ENCODE peak calls at places on chromosomes 1 and 21, in ten cellular contexts. W is heart left ventricle; M is iPS-NIHi11; X is activated T-helper 1 cell treated with anti-CD3 and anti-CD28 coated beads, Interleukin-2, amount 50 U/mL, for 16 hours; B is fibroblast of lung; Q is left lobe of liver; J is NB4; C is Daoy; A is NCI-H1105; H is effector memory CD8-positive, alpha-beta T cell. S is an unnamed sample.

GRCh38 chr1:7538033-7538432 is 233.1 kb upstream of the VAMP3 start:
- DNase-seq in A (no peak), M (no peak), C (peak), J (peak), B (peak), H (no peak), Q (no peak), W (peak), X (no peak), S (peak)

GRCh38 chr1:95311762-95312161 is 77.8 kb downstream of the RWDD3 start:
- DNase-seq in H (no peak), C (no peak), X (no peak), J (no peak), M (no peak), Q (no peak), B (no peak), A (no peak), W (no peak), S (no peak)

GRCh38 chr1:214331827-214332423 is 51.0 kb downstream of the SMYD2 start:
- DNase-seq in C (peak), A (no peak), X (no peak), W (peak), H (peak), Q (no peak), M (peak), B (peak), J (peak), S (no peak)

GRCh38 chr1:33149453-33150190 is 32.2 kb downstream of the TRIM62 start:
- DNase-seq in B (no peak), C (no peak), H (no peak), Q (no peak), X (no peak), M (no peak), J (no peak), A (no peak), W (no peak), S (no peak)

GRCh38 chr21:35138665-35139381 is 89.7 kb upstream of the RUNX1 start:
- DNase-seq in H (no peak), M (no peak), B (peak), C (peak), Q (no peak), J (peak), X (no peak), W (no peak), A (no peak), S (no peak)

GRCh38 chr1:74771913-74772515 is 39.1 kb downstream of the TYW3 start:
- DNase-seq in M (peak), X (no peak), A (peak), C (peak), H (peak), W (no peak), B (peak), Q (no peak), J (peak), S (no peak)

GRCh38 chr1:157163273-157164127 is 25.3 kb upstream of the ETV3 start:
- DNase-seq in Q (peak), C (peak), W (peak), A (peak), X (peak), J (peak), H (peak), B (peak), M (peak), S (peak)

GRCh38 chr1:203028784-203029553 is 2.7 kb downstream of the PPFIA4 start:
- DNase-seq in B (no peak), A (no peak), J (no peak), Q (peak), H (no peak), M (no peak), C (no peak), W (peak), X (no peak), S (no peak)

GRCh38 chr1:116667577-116668105 is at the start of gene IGSF3:
- DNase-seq in C (peak), Q (peak), J (peak), W (peak), A (peak), B (peak), H (peak), M (peak), X (peak), S (peak)

GRCh38 chr1:162753998-162754585 is 36.4 kb upstream of the HSD17B7 start:
- DNase-seq in J (peak), A (no peak), C (no peak), B (no peak), W (no peak), M (no peak), Q (no peak), H (no peak), X (no peak), S (no peak)

GRCh38 chr1:63836830-63837229 is 63.0 kb downstream of the ROR1 start:
- DNase-seq in M (no peak), W (no peak), Q (no peak), C (no peak), J (no peak), H (no peak), X (no peak), A (no peak), B (no peak), S (no peak)

GRCh38 chr1:74502432-74502831 is 10.0 kb downstream of the LRRC53 start:
- DNase-seq in H (no peak), X (no peak), M (peak), W (no peak), C (no peak), J (peak), A (no peak), Q (no peak), B (peak), S (no peak)

GRCh38 chr1:204242920-204243319 is 29.1 kb upstream of the GOLT1A start:
- DNase-seq in C (no peak), Q (no peak), B (no peak), J (no peak), H (no peak), M (no peak), A (no peak), W (no peak), X (no peak), S (no peak)

GRCh38 chr1:43454270-43455011 is 710 bp upstream of the HYI start:
- DNase-seq in Q (peak), M (peak), H (peak), X (no peak), B (peak), A (peak), W (no peak), C (peak), J (peak), S (peak)

GRCh38 chr1:3899776-3900149 is 309 bp downstream of the C1orf174 start:
- DNase-seq in Q (no peak), W (no peak), X (no peak), B (no peak), J (no peak), A (no peak), C (no peak), M (peak), H (peak), S (peak)

GRCh38 chr1:13749543-13750307 is 49.7 kb downstream of the PRDM2 start:
- DNase-seq in W (peak), M (no peak), A (no peak), H (peak), C (peak), B (peak), J (peak), Q (peak), X (no peak), S (peak)

GRCh38 chr1:241615043-241615974 is 24.9 kb downstream of the CHML start:
- DNase-seq in M (no peak), Q (peak), X (no peak), W (no peak), J (no peak), C (peak), H (no peak), B (no peak), A (no peak), S (no peak)

GRCh38 chr1:10910490-10911273 is 101.8 kb upstream of the TARDBP start:
- DNase-seq in A (no peak), Q (no peak), W (peak), M (no peak), J (peak), B (no peak), C (no peak), X (no peak), H (no peak), S (no peak)

GRCh38 chr1:188706742-188707141 is 1770.9 kb downstream of the BRINP3 start:
- DNase-seq in X (no peak), Q (no peak), M (no peak), H (no peak), W (no peak), C (peak), J (no peak), B (no peak), A (no peak), S (no peak)

GRCh38 chr1:158180741-158181576 is at the start of gene CD1D:
- DNase-seq in J (peak), H (no peak), A (peak), B (peak), W (peak), M (peak), X (no peak), C (peak), Q (peak), S (peak)

GRCh38 chr21:31895069-31895851 is 22.4 kb downstream of the HUNK start:
- DNase-seq in J (peak), Q (no peak), B (no peak), A (no peak), W (no peak), X (no peak), C (no peak), M (no peak), H (no peak), S (no peak)

GRCh38 chr1:53112271-53112774 is 30.1 kb downstream of the SLC1A7 start:
- DNase-seq in A (no peak), H (no peak), W (no peak), J (no peak), B (peak), Q (no peak), C (no peak), M (no peak), X (no peak), S (no peak)

GRCh38 chr1:69524010-69524409 is 43.7 kb upstream of the LRRC7 start:
- DNase-seq in J (no peak), B (peak), H (no peak), C (no peak), X (no peak), Q (no peak), A (no peak), M (no peak), W (no peak), S (no peak)

GRCh38 chr1:201191723-201192477 is 1.3 kb downstream of the IGFN1 start:
- DNase-seq in C (peak), J (peak), X (no peak), A (no peak), M (no peak), W (no peak), Q (no peak), B (peak), H (no peak), S (no peak)

GRCh38 chr21:16794944-16795343 is 717.9 kb upstream of the CXADR start:
- DNase-seq in W (no peak), Q (no peak), X (no peak), H (no peak), B (peak), A (no peak), J (no peak), C (peak), M (no peak), S (no peak)

GRCh38 chr1:207993477-207994445 is 82.8 kb upstream of the CD34 start:
- DNase-seq in C (peak), W (no peak), M (peak), H (no peak), Q (peak), B (peak), J (peak), A (no peak), X (no peak), S (no peak)

GRCh38 chr1:205495237-205495823 is 9.1 kb upstream of the CDK18 start:
- DNase-seq in W (peak), J (no peak), B (no peak), H (no peak), A (peak), C (no peak), X (no peak), Q (no peak), M (no peak), S (peak)

GRCh38 chr1:90714521-90714951 is 2.6 kb downstream of the BARHL2 start:
- DNase-seq in J (no peak), A (no peak), B (no peak), H (no peak), Q (no peak), X (no peak), W (no peak), M (no peak), C (no peak), S (no peak)

GRCh38 chr1:63281753-63282152 is 40.6 kb upstream of the FOXD3 start:
- DNase-seq in X (no peak), B (no peak), C (no peak), W (no peak), J (no peak), Q (no peak), M (no peak), A (no peak), H (no peak), S (no peak)

GRCh38 chr1:27506703-27507102 is 16.7 kb upstream of the WASF2 start:
- DNase-seq in Q (no peak), X (no peak), A (no peak), C (no peak), B (no peak), M (no peak), J (no peak), H (no peak), W (peak), S (no peak)

GRCh38 chr1:91523462-91523861 is 22.8 kb downstream of the CDC7 start:
- DNase-seq in C (no peak), M (no peak), H (no peak), Q (no peak), A (no peak), W (no peak), B (no peak), X (no peak), J (no peak), S (no peak)

GRCh38 chr1:159869173-159869572 is 6.7 kb upstream of the VSIG8 start:
- DNase-seq in W (no peak), Q (no peak), H (no peak), C (peak), X (no peak), J (peak), A (no peak), M (no peak), B (peak), S (no peak)

GRCh38 chr1:110102081-110102480 is 10.2 kb upstream of the UBL4B start:
- DNase-seq in A (no peak), Q (no peak), W (peak), H (no peak), J (peak), B (no peak), X (no peak), M (no peak), C (peak), S (no peak)

GRCh38 chr1:161930064-161930463 is 93.6 kb downstream of the OLFML2B start:
- DNase-seq in M (no peak), W (no peak), H (no peak), A (no peak), X (no peak), B (peak), C (no peak), Q (no peak), J (no peak), S (no peak)

GRCh38 chr1:3470650-3471355 is 16.3 kb downstream of the ARHGEF16 start:
- DNase-seq in B (no peak), W (peak), X (no peak), A (no peak), M (no peak), C (no peak), J (no peak), Q (no peak), H (no peak), S (no peak)

GRCh38 chr21:44395260-44395659 is 41.8 kb downstream of the TRPM2 start:
- DNase-seq in X (no peak), M (no peak), C (no peak), A (no peak), Q (peak), W (no peak), B (no peak), H (no peak), J (no peak), S (no peak)

GRCh38 chr1:17258116-17258757 is 9.3 kb downstream of the PADI3 start:
- DNase-seq in W (no peak), M (no peak), Q (no peak), A (no peak), X (no peak), C (no peak), J (no peak), H (no peak), B (peak), S (no peak)